ENCODE peak calls at places on chromosomes 16 and 17, in six cellular contexts. One of them, this sample, is unnamed. For H3K79me2, the result is how much of the 10 kb centered on the place peaks cover.

GRCh38 chr16:7344806-7345416 is 12.3 kb downstream of the RBFOX1 start:
- DNase-seq in fibroblast of lung: no peak
- DNase-seq in H1: no peak
- DNase-seq in PC-3: no peak
- DNase-seq in neural progenitor cell: no peak
- DNase-seq in hepatocyte: no peak
- DNase-seq in this sample: no peak

GRCh38 chr16:27174798-27175197 is 28.5 kb upstream of the KDM8 start:
- DNase-seq in fibroblast of lung: no peak
- DNase-seq in PC-3: peak
- DNase-seq in H1: no peak
- DNase-seq in neural progenitor cell: no peak
- DNase-seq in hepatocyte: peak
- DNase-seq in this sample: peak

GRCh38 chr16:73389075-73389474 is 341.1 kb upstream of the ZFHX3 start:
- DNase-seq in fibroblast of lung: peak
- DNase-seq in neural progenitor cell: no peak
- DNase-seq in hepatocyte: no peak
- DNase-seq in H1: no peak
- DNase-seq in PC-3: no peak
- DNase-seq in this sample: no peak

GRCh38 chr17:66040402-66040801 is 151.5 kb downstream of the CEP112 start:
- DNase-seq in fibroblast of lung: no peak
- DNase-seq in PC-3: peak
- DNase-seq in H1: no peak
- DNase-seq in neural progenitor cell: peak
- DNase-seq in hepatocyte: no peak
- DNase-seq in this sample: no peak

GRCh38 chr16:4578961-4579530 is 22.9 kb downstream of the C16orf96 start:
- DNase-seq in PC-3: no peak
- DNase-seq in neural progenitor cell: no peak
- DNase-seq in fibroblast of lung: no peak
- DNase-seq in H1: no peak
- DNase-seq in hepatocyte: no peak
- DNase-seq in this sample: no peak

GRCh38 chr17:39739020-39739884 is 1.5 kb downstream of the GRB7 start:
- DNase-seq in neural progenitor cell: peak
- DNase-seq in H1: peak
- DNase-seq in PC-3: peak
- DNase-seq in fibroblast of lung: no peak
- DNase-seq in hepatocyte: peak
- DNase-seq in this sample: peak

GRCh38 chr16:76791151-76791550 is 399.8 kb upstream of the MON1B start:
- DNase-seq in hepatocyte: no peak
- DNase-seq in PC-3: no peak
- DNase-seq in H1: no peak
- DNase-seq in fibroblast of lung: no peak
- DNase-seq in neural progenitor cell: no peak
- DNase-seq in this sample: no peak

GRCh38 chr17:4365628-4366311 is 705 bp downstream of the UBE2G1 start:
- DNase-seq in H1: peak
- DNase-seq in PC-3: no peak
- DNase-seq in fibroblast of lung: no peak
- DNase-seq in neural progenitor cell: peak
- DNase-seq in hepatocyte: peak
- DNase-seq in this sample: no peak

GRCh38 chr16:3401719-3402397 is 843 bp downstream of the ZNF174 start:
- DNase-seq in H1: peak
- DNase-seq in hepatocyte: peak
- DNase-seq in fibroblast of lung: peak
- DNase-seq in neural progenitor cell: peak
- DNase-seq in PC-3: peak
- DNase-seq in this sample: no peak

GRCh38 chr16:76955629-76956028 is 235.4 kb upstream of the MON1B start:
- DNase-seq in neural progenitor cell: no peak
- DNase-seq in H1: no peak
- DNase-seq in fibroblast of lung: peak
- DNase-seq in hepatocyte: no peak
- DNase-seq in PC-3: peak
- DNase-seq in this sample: peak

GRCh38 chr17:74282587-74283370 is 8.7 kb downstream of the DNAI2 start:
- DNase-seq in H1: no peak
- DNase-seq in fibroblast of lung: no peak
- DNase-seq in neural progenitor cell: no peak
- DNase-seq in hepatocyte: peak
- DNase-seq in PC-3: peak
- DNase-seq in this sample: no peak

GRCh38 chr17:2712300-2713043 is 908 bp upstream of the CLUH start:
- DNase-seq in neural progenitor cell: no peak
- DNase-seq in PC-3: no peak
- DNase-seq in hepatocyte: no peak
- DNase-seq in fibroblast of lung: no peak
- DNase-seq in H1: no peak
- DNase-seq in this sample: no peak

GRCh38 chr16:88973007-88973410 is 4.0 kb downstream of the CBFA2T3 start:
- DNase-seq in hepatocyte: peak
- DNase-seq in H1: no peak
- DNase-seq in PC-3: no peak
- DNase-seq in fibroblast of lung: no peak
- DNase-seq in neural progenitor cell: peak
- DNase-seq in this sample: no peak
- H3K79me2 ChIP-seq in hepatocyte: under half
- H3K79me2 ChIP-seq in H1: under half
- H3K79me2 ChIP-seq in PC-3: under half
- H3K79me2 ChIP-seq in fibroblast of lung: under half
- H3K79me2 ChIP-seq in neural progenitor cell: under half
- H3K79me2 ChIP-seq in this sample: under half

GRCh38 chr16:11800385-11800718 is 3.3 kb upstream of the ZC3H7A start:
- DNase-seq in PC-3: no peak
- DNase-seq in hepatocyte: no peak
- DNase-seq in neural progenitor cell: no peak
- DNase-seq in H1: no peak
- DNase-seq in fibroblast of lung: no peak
- DNase-seq in this sample: no peak
- H3K27ac ChIP-seq in PC-3: no peak
- H3K27ac ChIP-seq in hepatocyte: no peak
- H3K27ac ChIP-seq in neural progenitor cell: no peak
- H3K27ac ChIP-seq in H1: no peak
- H3K27ac ChIP-seq in fibroblast of lung: no peak
- H3K27ac ChIP-seq in this sample: no peak

GRCh38 chr16:1564325-1564724 is 30.9 kb downstream of the TMEM204 start:
- DNase-seq in PC-3: no peak
- DNase-seq in hepatocyte: no peak
- DNase-seq in neural progenitor cell: no peak
- DNase-seq in fibroblast of lung: no peak
- DNase-seq in H1: no peak
- DNase-seq in this sample: no peak
- TF ChIP-seq CTCF in PC-3: peak
- TF ChIP-seq CTCF in hepatocyte: no peak
- TF ChIP-seq CTCF in neural progenitor cell: no peak
- TF ChIP-seq CTCF in fibroblast of lung: no peak
- TF ChIP-seq CTCF in H1: no peak
- TF ChIP-seq CTCF in this sample: peak

GRCh38 chr16:85562102-85562786 is 50.9 kb upstream of the GSE1 start:
- DNase-seq in fibroblast of lung: no peak
- DNase-seq in PC-3: no peak
- DNase-seq in neural progenitor cell: no peak
- DNase-seq in hepatocyte: no peak
- DNase-seq in H1: peak
- DNase-seq in this sample: no peak
- H3K79me2 ChIP-seq in fibroblast of lung: half or more
- H3K79me2 ChIP-seq in PC-3: under half
- H3K79me2 ChIP-seq in neural progenitor cell: under half
- H3K79me2 ChIP-seq in hepatocyte: half or more
- H3K79me2 ChIP-seq in H1: half or more
- H3K79me2 ChIP-seq in this sample: half or more

GRCh38 chr16:53198933-53199332 is 144.1 kb downstream of the CHD9 start:
- DNase-seq in hepatocyte: no peak
- DNase-seq in PC-3: no peak
- DNase-seq in fibroblast of lung: no peak
- DNase-seq in neural progenitor cell: no peak
- DNase-seq in H1: no peak
- DNase-seq in this sample: no peak

GRCh38 chr16:53201900-53202299 is 147.1 kb downstream of the CHD9 start:
- DNase-seq in neural progenitor cell: no peak
- DNase-seq in H1: no peak
- DNase-seq in hepatocyte: no peak
- DNase-seq in PC-3: no peak
- DNase-seq in fibroblast of lung: no peak
- DNase-seq in this sample: no peak
- H3K27ac ChIP-seq in neural progenitor cell: no peak
- H3K27ac ChIP-seq in H1: no peak
- H3K27ac ChIP-seq in hepatocyte: no peak
- H3K27ac ChIP-seq in PC-3: no peak
- H3K27ac ChIP-seq in fibroblast of lung: no peak
- H3K27ac ChIP-seq in this sample: no peak

DNA sequence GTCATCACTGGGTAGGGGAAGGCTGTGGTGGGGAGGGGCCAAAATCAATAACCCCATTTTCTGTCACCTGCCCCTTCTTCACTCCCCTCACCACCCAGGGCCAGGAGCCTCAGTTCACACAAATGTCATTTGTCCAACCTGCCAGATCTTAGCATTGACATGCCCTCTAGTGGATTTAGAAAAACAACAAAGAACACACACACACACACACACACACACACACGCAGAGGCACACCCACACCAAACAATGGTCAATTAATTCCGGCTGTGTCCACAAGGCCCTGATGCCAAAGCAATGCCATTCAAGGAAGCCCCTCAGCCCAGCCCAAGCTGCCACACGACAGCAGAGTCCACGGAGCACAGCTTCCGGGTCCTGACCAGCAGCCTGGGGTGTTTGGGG is 68.4 kb downstream of the NOG start:
- DNase-seq in hepatocyte: no peak
- DNase-seq in neural progenitor cell: peak
- DNase-seq in fibroblast of lung: no peak
- DNase-seq in PC-3: no peak
- DNase-seq in H1: no peak
- DNase-seq in this sample: no peak
- TF ChIP-seq CTCF in hepatocyte: no peak
- TF ChIP-seq CTCF in neural progenitor cell: no peak
- TF ChIP-seq CTCF in fibroblast of lung: no peak
- TF ChIP-seq CTCF in PC-3: peak
- TF ChIP-seq CTCF in H1: no peak
- TF ChIP-seq CTCF in this sample: no peak

GRCh38 chr17:31565652-31566051 is 174.2 kb downstream of the RAB11FIP4 start:
- DNase-seq in PC-3: no peak
- DNase-seq in neural progenitor cell: no peak
- DNase-seq in hepatocyte: no peak
- DNase-seq in fibroblast of lung: no peak
- DNase-seq in H1: no peak
- DNase-seq in this sample: no peak
- H3K79me2 ChIP-seq in PC-3: half or more
- H3K79me2 ChIP-seq in neural progenitor cell: under half
- H3K79me2 ChIP-seq in hepatocyte: half or more
- H3K79me2 ChIP-seq in fibroblast of lung: half or more
- H3K79me2 ChIP-seq in H1: under half
- H3K79me2 ChIP-seq in this sample: half or more